ENCODE peak calls at places on chromosomes 13 and 19, in seven cellular contexts. T is germinal center; V is stimulated activated CD8-positive, alpha-beta memory T cell treated with anti-CD3 and anti-CD28 coated beads, Interleukin-2, amount 100 ng/mL, for 48 hours; Q is stimulated activated CD4-positive, alpha-beta T cell treated with anti-CD3 and anti-CD28 coated beads, TNF-alpha, amount 100 ng/mL, for 4 hours; F is H9; K is left ventricle myocardium inferior; G is GM04503. D is an unnamed sample.

GRCh38 chr13:46721054-46721453 is 75.9 kb downstream of the ESD start:
- DNase-seq in T (peak), V (peak), Q (peak), F (no peak), K (peak), G (no peak), D (no peak)

GRCh38 chr13:30037306-30037705 is 186.9 kb upstream of the UBL3 start:
- DNase-seq in T (no peak), V (no peak), Q (no peak), F (peak), K (no peak), G (no peak), D (no peak)

GRCh38 chr19:6947745-6948144 is 60.4 kb downstream of the ADGRE1 start:
- DNase-seq in T (no peak), V (peak), Q (no peak), F (no peak), K (no peak), G (peak), D (no peak)

GRCh38 chr13:97342136-97342535 is 91.8 kb upstream of the RAP2A start:
- DNase-seq in T (no peak), V (no peak), Q (no peak), F (no peak), K (no peak), G (no peak), D (no peak)

GRCh38 chr19:47469419-47469700 is 2.3 kb downstream of the SLC8A2 start:
- DNase-seq in T (no peak), V (no peak), Q (no peak), F (no peak), K (no peak), G (no peak), D (no peak)

GRCh38 chr13:101785858-101786257 is 333.4 kb downstream of the ITGBL1 start:
- DNase-seq in T (peak), V (no peak), Q (no peak), F (peak), K (peak), G (no peak), D (no peak)

GRCh38 chr19:5104871-5105351 is 136.0 kb downstream of the KDM4B start:
- DNase-seq in T (no peak), V (no peak), Q (no peak), F (no peak), K (no peak), G (no peak), D (no peak)

GRCh38 chr19:51124216-51124615 is 490 bp upstream of the SIGLEC9 start:
- DNase-seq in T (no peak), V (no peak), Q (no peak), F (no peak), K (no peak), G (no peak), D (no peak)

GRCh38 chr19:35903550-35904179 is 1.3 kb downstream of the HCST start:
- DNase-seq in T (peak), V (peak), Q (peak), F (peak), K (peak), G (no peak), D (no peak)

GRCh38 chr19:54606891-54607781 is 13.7 kb downstream of the LILRA1 start:
- DNase-seq in T (no peak), V (no peak), Q (no peak), F (no peak), K (no peak), G (no peak), D (no peak)

GRCh38 chr19:16134510-16134909 is 9.0 kb upstream of the HSH2D start:
- DNase-seq in T (no peak), V (no peak), Q (no peak), F (no peak), K (no peak), G (no peak), D (no peak)

GRCh38 chr13:98961204-98962105 is 16.4 kb downstream of the DOCK9 start:
- DNase-seq in T (no peak), V (no peak), Q (no peak), F (no peak), K (no peak), G (no peak), D (no peak)

GRCh38 chr19:54485846-54486245 is 12.8 kb upstream of the CDC42EP5 start:
- DNase-seq in T (no peak), V (no peak), Q (no peak), F (no peak), K (no peak), G (no peak), D (no peak)

GRCh38 chr19:18364826-18365528 is 21.0 kb upstream of the GDF15 start:
- DNase-seq in T (no peak), V (no peak), Q (no peak), F (no peak), K (peak), G (peak), D (peak)

GRCh38 chr13:29887030-29887557 is 36.7 kb upstream of the UBL3 start:
- DNase-seq in T (no peak), V (no peak), Q (no peak), F (no peak), K (no peak), G (no peak), D (no peak)

GRCh38 chr13:114076329-114076761 is 56.1 kb downstream of the RASA3 start:
- DNase-seq in T (no peak), V (no peak), Q (no peak), F (no peak), K (no peak), G (no peak), D (no peak)

GRCh38 chr13:113548778-113549621 is 35.6 kb upstream of the TFDP1 start:
- DNase-seq in T (no peak), V (no peak), Q (no peak), F (no peak), K (no peak), G (no peak), D (no peak)

GRCh38 chr13:40786568-40786996 is 2.8 kb upstream of the SLC25A15 start:
- DNase-seq in T (no peak), V (no peak), Q (no peak), F (peak), K (no peak), G (no peak), D (no peak)

GRCh38 chr13:50589651-50590054 is 253.8 kb downstream of the DLEU7 start:
- DNase-seq in T (no peak), V (no peak), Q (no peak), F (no peak), K (no peak), G (peak), D (peak)

GRCh38 chr13:105908581-105908980 is 626.9 kb downstream of the EFNB2 start:
- DNase-seq in T (no peak), V (no peak), Q (no peak), F (no peak), K (no peak), G (peak), D (no peak)

GRCh38 chr13:113421673-113422270 is 31.5 kb downstream of the ADPRHL1 start:
- DNase-seq in T (no peak), V (no peak), Q (no peak), F (no peak), K (no peak), G (no peak), D (peak)

GRCh38 chr19:15922021-15922420 is 12.3 kb downstream of the CYP4F11 start:
- DNase-seq in T (no peak), V (no peak), Q (no peak), F (no peak), K (no peak), G (no peak), D (no peak)

GRCh38 chr13:53237696-53238095 is 209.1 kb downstream of the OLFM4 start:
- DNase-seq in T (no peak), V (no peak), Q (no peak), F (no peak), K (no peak), G (no peak), D (no peak)

GRCh38 chr13:41813426-41813825 is 147.5 kb downstream of the VWA8 start:
- DNase-seq in T (no peak), V (no peak), Q (no peak), F (no peak), K (no peak), G (peak), D (no peak)

GRCh38 chr13:97296740-97297139 is 74.6 kb downstream of the MBNL2 start:
- DNase-seq in T (no peak), V (no peak), Q (no peak), F (no peak), K (no peak), G (no peak), D (no peak)

D was measured in T1000.